ENCODE peak calls at places on chromosome 15, in eight cellular contexts. One of them, this sample, is unnamed.

GRCh38 chr15:40456299-40456712 is 14.5 kb upstream of the CHST14 start:
- DNase-seq in stimulated activated CD4-positive, alpha-beta T cell treated with anti-CD3 and anti-CD28 coated beads, Interleukin-2, amount 100 ng/mL, for 48 hours: no peak
- DNase-seq in fibroblast of mammary gland: no peak
- DNase-seq in A549: no peak
- DNase-seq in NCI-H1105: no peak
- DNase-seq in kidney glomerular epithelial cell: no peak
- DNase-seq in A172: no peak
- DNase-seq in neural crest cell: no peak
- DNase-seq in this sample: no peak

GRCh38 chr15:79682285-79682684 is 214.5 kb downstream of the MTHFS start:
- DNase-seq in stimulated activated CD4-positive, alpha-beta T cell treated with anti-CD3 and anti-CD28 coated beads, Interleukin-2, amount 100 ng/mL, for 48 hours: no peak
- DNase-seq in fibroblast of mammary gland: peak; percentile 91
- DNase-seq in A549: peak; percentile 36
- DNase-seq in NCI-H1105: no peak
- DNase-seq in kidney glomerular epithelial cell: peak; percentile 31
- DNase-seq in A172: peak; percentile 4
- DNase-seq in neural crest cell: no peak
- DNase-seq in this sample: no peak

GRCh38 chr15:82056900-82057825 is 11.3 kb upstream of the MEX3B start:
- DNase-seq in stimulated activated CD4-positive, alpha-beta T cell treated with anti-CD3 and anti-CD28 coated beads, Interleukin-2, amount 100 ng/mL, for 48 hours: no peak
- DNase-seq in fibroblast of mammary gland: no peak
- DNase-seq in A549: no peak
- DNase-seq in NCI-H1105: no peak
- DNase-seq in kidney glomerular epithelial cell: no peak
- DNase-seq in A172: no peak
- DNase-seq in neural crest cell: no peak
- DNase-seq in this sample: no peak

GRCh38 chr15:58583171-58583908 is 151.5 kb downstream of the LIPC start:
- DNase-seq in stimulated activated CD4-positive, alpha-beta T cell treated with anti-CD3 and anti-CD28 coated beads, Interleukin-2, amount 100 ng/mL, for 48 hours: no peak
- DNase-seq in fibroblast of mammary gland: no peak
- DNase-seq in A549: no peak
- DNase-seq in NCI-H1105: no peak
- DNase-seq in kidney glomerular epithelial cell: no peak
- DNase-seq in A172: no peak
- DNase-seq in neural crest cell: no peak
- DNase-seq in this sample: no peak

GRCh38 chr15:85314653-85315052 is 65.8 kb upstream of the AKAP13 start:
- DNase-seq in stimulated activated CD4-positive, alpha-beta T cell treated with anti-CD3 and anti-CD28 coated beads, Interleukin-2, amount 100 ng/mL, for 48 hours: no peak
- DNase-seq in fibroblast of mammary gland: no peak
- DNase-seq in A549: no peak
- DNase-seq in NCI-H1105: no peak
- DNase-seq in kidney glomerular epithelial cell: no peak
- DNase-seq in A172: no peak
- DNase-seq in neural crest cell: no peak
- DNase-seq in this sample: no peak

GRCh38 chr15:101118615-101119014 is 133.2 kb downstream of the CHSY1 start:
- DNase-seq in stimulated activated CD4-positive, alpha-beta T cell treated with anti-CD3 and anti-CD28 coated beads, Interleukin-2, amount 100 ng/mL, for 48 hours: no peak
- DNase-seq in fibroblast of mammary gland: no peak
- DNase-seq in A549: no peak
- DNase-seq in NCI-H1105: no peak
- DNase-seq in kidney glomerular epithelial cell: no peak
- DNase-seq in A172: no peak
- DNase-seq in neural crest cell: no peak
- DNase-seq in this sample: no peak

GRCh38 chr15:66822576-66822975 is 120.5 kb downstream of the SMAD6 start:
- DNase-seq in stimulated activated CD4-positive, alpha-beta T cell treated with anti-CD3 and anti-CD28 coated beads, Interleukin-2, amount 100 ng/mL, for 48 hours: no peak
- DNase-seq in fibroblast of mammary gland: no peak
- DNase-seq in A549: no peak
- DNase-seq in NCI-H1105: no peak
- DNase-seq in kidney glomerular epithelial cell: no peak
- DNase-seq in A172: no peak
- DNase-seq in neural crest cell: no peak
- DNase-seq in this sample: no peak

GRCh38 chr15:44729394-44729913 is 6.9 kb upstream of the TRIM69 start:
- DNase-seq in stimulated activated CD4-positive, alpha-beta T cell treated with anti-CD3 and anti-CD28 coated beads, Interleukin-2, amount 100 ng/mL, for 48 hours: no peak
- DNase-seq in fibroblast of mammary gland: peak; percentile 40
- DNase-seq in A549: no peak
- DNase-seq in NCI-H1105: peak; percentile 20
- DNase-seq in kidney glomerular epithelial cell: no peak
- DNase-seq in A172: no peak
- DNase-seq in neural crest cell: no peak
- DNase-seq in this sample: peak; percentile 68

GRCh38 chr15:83090465-83090864 is 17.0 kb upstream of the TM6SF1 start:
- DNase-seq in stimulated activated CD4-positive, alpha-beta T cell treated with anti-CD3 and anti-CD28 coated beads, Interleukin-2, amount 100 ng/mL, for 48 hours: no peak
- DNase-seq in fibroblast of mammary gland: no peak
- DNase-seq in A549: no peak
- DNase-seq in NCI-H1105: no peak
- DNase-seq in kidney glomerular epithelial cell: no peak
- DNase-seq in A172: no peak
- DNase-seq in neural crest cell: no peak
- DNase-seq in this sample: no peak

GRCh38 chr15:41941644-41942415 is 30.5 kb downstream of the EHD4 start:
- DNase-seq in stimulated activated CD4-positive, alpha-beta T cell treated with anti-CD3 and anti-CD28 coated beads, Interleukin-2, amount 100 ng/mL, for 48 hours: no peak
- DNase-seq in fibroblast of mammary gland: no peak
- DNase-seq in A549: no peak
- DNase-seq in NCI-H1105: no peak
- DNase-seq in kidney glomerular epithelial cell: no peak
- DNase-seq in A172: no peak
- DNase-seq in neural crest cell: no peak
- DNase-seq in this sample: no peak

GRCh38 chr15:25184356-25185155 is 229.8 kb downstream of the SNRPN start:
- DNase-seq in stimulated activated CD4-positive, alpha-beta T cell treated with anti-CD3 and anti-CD28 coated beads, Interleukin-2, amount 100 ng/mL, for 48 hours: no peak
- DNase-seq in fibroblast of mammary gland: no peak
- DNase-seq in A549: no peak
- DNase-seq in NCI-H1105: no peak
- DNase-seq in kidney glomerular epithelial cell: no peak
- DNase-seq in A172: no peak
- DNase-seq in neural crest cell: no peak
- DNase-seq in this sample: no peak

This sample was measured in NK-92 treated with Interleukin-12 subunit alpha and Interleukin-12 subunit beta, amount 100 ng/mL, for 24 hours.